ENCODE peak calls at places on chromosomes 1 and 21, in four cellular contexts. One of them, this sample, is unnamed.

GRCh38 chr1:63892632-63893395 is 119.0 kb downstream of the ROR1 start:
- DNase-seq in anterior cingulate cortex: peak
- DNase-seq in ecto neural progenitor cell: no peak
- DNase-seq in cardiac fibroblast: peak
- DNase-seq in this sample: no peak

GRCh38 chr21:39444406-39445145 is 1.0 kb downstream of the LCA5L start:
- DNase-seq in ecto neural progenitor cell: no peak
- DNase-seq in anterior cingulate cortex: no peak
- DNase-seq in cardiac fibroblast: peak
- DNase-seq in this sample: no peak

GRCh38 chr1:52602328-52603300 is at the start of gene GPX7:
- DNase-seq in anterior cingulate cortex: peak
- DNase-seq in cardiac fibroblast: peak
- DNase-seq in ecto neural progenitor cell: peak
- DNase-seq in this sample: peak

GRCh38 chr1:40630488-40631223 is 34.8 kb downstream of the RIMS3 start:
- DNase-seq in cardiac fibroblast: peak
- DNase-seq in ecto neural progenitor cell: peak
- DNase-seq in anterior cingulate cortex: no peak
- DNase-seq in this sample: no peak

GRCh38 chr1:170790651-170791071 is 126.7 kb downstream of the PRRX1 start:
- DNase-seq in anterior cingulate cortex: no peak
- DNase-seq in cardiac fibroblast: peak
- DNase-seq in ecto neural progenitor cell: no peak
- DNase-seq in this sample: no peak

GRCh38 chr1:212769372-212770167 is 22.0 kb downstream of the NSL1 start:
- DNase-seq in anterior cingulate cortex: no peak
- DNase-seq in ecto neural progenitor cell: no peak
- DNase-seq in cardiac fibroblast: no peak
- DNase-seq in this sample: no peak

GRCh38 chr1:89681045-89681729 is 48.3 kb downstream of the LRRC8C start:
- DNase-seq in cardiac fibroblast: no peak
- DNase-seq in anterior cingulate cortex: no peak
- DNase-seq in ecto neural progenitor cell: no peak
- DNase-seq in this sample: no peak

GRCh38 chr1:18578271-18578670 is 52.4 kb upstream of the PAX7 start:
- DNase-seq in cardiac fibroblast: no peak
- DNase-seq in anterior cingulate cortex: no peak
- DNase-seq in ecto neural progenitor cell: no peak
- DNase-seq in this sample: no peak

GRCh38 chr21:46057111-46057709 is 40.7 kb upstream of the COL6A2 start:
- DNase-seq in cardiac fibroblast: no peak
- DNase-seq in anterior cingulate cortex: no peak
- DNase-seq in ecto neural progenitor cell: no peak
- DNase-seq in this sample: peak

GRCh38 chr1:23745515-23745914 is 2.2 kb downstream of the ELOA start:
- DNase-seq in anterior cingulate cortex: no peak
- DNase-seq in ecto neural progenitor cell: no peak
- DNase-seq in cardiac fibroblast: peak
- DNase-seq in this sample: no peak

GRCh38 chr21:45972716-45973474 is 8.7 kb upstream of the COL6A1 start:
- DNase-seq in cardiac fibroblast: peak
- DNase-seq in anterior cingulate cortex: no peak
- DNase-seq in ecto neural progenitor cell: peak
- DNase-seq in this sample: peak

GRCh38 chr1:167013124-167013900 is 24.2 kb downstream of the MAEL start:
- DNase-seq in cardiac fibroblast: no peak
- DNase-seq in ecto neural progenitor cell: no peak
- DNase-seq in anterior cingulate cortex: no peak
- DNase-seq in this sample: no peak

GRCh38 chr1:44962729-44963128 is 23.7 kb downstream of the EIF2B3 start:
- DNase-seq in anterior cingulate cortex: no peak
- DNase-seq in cardiac fibroblast: no peak
- DNase-seq in ecto neural progenitor cell: no peak
- DNase-seq in this sample: no peak

GRCh38 chr1:154325583-154326545 is 539 bp downstream of the ATP8B2 start:
- DNase-seq in cardiac fibroblast: peak
- DNase-seq in ecto neural progenitor cell: peak
- DNase-seq in anterior cingulate cortex: peak
- DNase-seq in this sample: peak

GRCh38 chr1:171017431-171017830 is 73.3 kb upstream of the FMO3 start:
- DNase-seq in anterior cingulate cortex: no peak
- DNase-seq in cardiac fibroblast: no peak
- DNase-seq in ecto neural progenitor cell: no peak
- DNase-seq in this sample: no peak

GRCh38 chr21:44899768-44900558 is 20.7 kb downstream of the ITGB2 start:
- DNase-seq in ecto neural progenitor cell: no peak
- DNase-seq in anterior cingulate cortex: no peak
- DNase-seq in cardiac fibroblast: no peak
- DNase-seq in this sample: no peak

GRCh38 chr21:17793271-17793670 is 25.9 kb downstream of the C21orf91 start:
- DNase-seq in cardiac fibroblast: no peak
- DNase-seq in ecto neural progenitor cell: no peak
- DNase-seq in anterior cingulate cortex: no peak
- DNase-seq in this sample: no peak

GRCh38 chr21:45874716-45875415 is 106.7 kb upstream of the COL6A1 start:
- DNase-seq in anterior cingulate cortex: no peak
- DNase-seq in ecto neural progenitor cell: peak
- DNase-seq in cardiac fibroblast: peak
- DNase-seq in this sample: no peak

GRCh38 chr1:94737124-94737998 is 82.8 kb upstream of the SLC44A3 start:
- DNase-seq in cardiac fibroblast: peak
- DNase-seq in ecto neural progenitor cell: no peak
- DNase-seq in anterior cingulate cortex: no peak
- DNase-seq in this sample: no peak

GRCh38 chr1:81833722-81834121 is 33.0 kb downstream of the ADGRL2 start:
- DNase-seq in cardiac fibroblast: peak
- DNase-seq in ecto neural progenitor cell: no peak
- DNase-seq in anterior cingulate cortex: no peak
- DNase-seq in this sample: no peak

GRCh38 chr1:160522622-160523345 is at the start of gene SLAMF6:
- DNase-seq in ecto neural progenitor cell: no peak
- DNase-seq in anterior cingulate cortex: no peak
- DNase-seq in cardiac fibroblast: no peak
- DNase-seq in this sample: no peak

GRCh38 chr1:117534995-117535467 is 70.8 kb upstream of the TENT5C start:
- DNase-seq in cardiac fibroblast: peak
- DNase-seq in ecto neural progenitor cell: peak
- DNase-seq in anterior cingulate cortex: no peak
- DNase-seq in this sample: no peak

GRCh38 chr1:208089971-208090755 is 154.0 kb downstream of the PLXNA2 start:
- DNase-seq in anterior cingulate cortex: no peak
- DNase-seq in ecto neural progenitor cell: no peak
- DNase-seq in cardiac fibroblast: peak
- DNase-seq in this sample: no peak

This sample was measured in type B pancreatic cell.